ENCODE peak calls at places on chromosomes 16 and 17, in nine cellular contexts. F is COR-L47; T is Caco-2; S is lower leg skin; Q is activated CD4-positive, alpha-beta T cell treated with anti-CD3 and anti-CD28 coated beads for 48 hours; Z is Calu3; C is anterior cingulate cortex; I is DMS153; E is stimulated activated naive CD4-positive, alpha-beta T cell. W is an unnamed sample.

GRCh38 chr16:4328580-4329353 is 12.9 kb downstream of the GLIS2 start:
- DNase-seq in C (no peak), Q (no peak), E (no peak), T (no peak), Z (no peak), F (no peak), S (no peak), I (peak; percentile 13), W (no peak)

GRCh38 chr17:41734139-41734948 is at the start of gene HAP1:
- DNase-seq in T (peak; percentile 84), E (peak; percentile 13), C (peak; percentile 10), I (no peak), F (peak; percentile 11), Z (peak; percentile 66), S (no peak), Q (peak; percentile 29), W (no peak)

GRCh38 chr16:30724641-30725464 is 23.4 kb upstream of the PHKG2 start:
- DNase-seq in I (no peak), E (no peak), T (no peak), F (no peak), Z (no peak), S (no peak), C (no peak), Q (no peak), W (no peak)

GRCh38 chr16:77387810-77388209 is 47.0 kb downstream of the ADAMTS18 start:
- DNase-seq in Z (peak; percentile 22), S (no peak), F (no peak), I (peak; percentile 54), E (no peak), T (peak; percentile 39), Q (no peak), C (no peak), W (no peak)

GRCh38 chr17:17874478-17874877 is 37.7 kb upstream of the SREBF1 start:
- DNase-seq in T (no peak), E (no peak), Z (no peak), Q (no peak), C (no peak), I (no peak), S (no peak), F (no peak), W (no peak)

GRCh38 chr17:44083250-44083849 is 12.8 kb downstream of the G6PC3 start:
- DNase-seq in I (no peak), E (no peak), F (no peak), Z (peak; percentile 75), Q (no peak), C (no peak), T (peak; percentile 76), S (no peak), W (no peak)

GRCh38 chr16:19933740-19934139 is 49.1 kb upstream of the GPRC5B start:
- DNase-seq in E (no peak), S (no peak), T (no peak), Q (no peak), I (no peak), C (no peak), Z (no peak), F (no peak), W (peak; percentile 64)

GRCh38 chr17:40541873-40542561 is 23.3 kb downstream of the CCR7 start:
- DNase-seq in Q (peak; percentile 54), Z (no peak), F (peak; percentile 43), S (no peak), E (no peak), I (peak; percentile 32), T (no peak), C (no peak), W (no peak)

GRCh38 chr16:49756971-49757743 is 98.8 kb downstream of the ZNF423 start:
- DNase-seq in F (no peak), T (no peak), S (no peak), Q (no peak), E (no peak), Z (no peak), I (no peak), C (no peak), W (no peak)

GRCh38 chr16:82580293-82580900 is 46.4 kb upstream of the CDH13 start:
- DNase-seq in C (no peak), Z (peak; percentile 16), E (no peak), Q (no peak), T (peak; percentile 53), F (no peak), I (peak; percentile 36), S (no peak), W (no peak)

GRCh38 chr16:69712914-69713581 is 13.3 kb downstream of the NQO1 start:
- DNase-seq in S (no peak), I (no peak), T (no peak), Z (no peak), Q (no peak), E (no peak), C (no peak), F (no peak), W (no peak)

GRCh38 chr17:75063201-75063600 is 16.2 kb downstream of the KCTD2 start:
- DNase-seq in Q (no peak), S (no peak), I (no peak), E (no peak), F (no peak), Z (no peak), T (no peak), C (no peak), W (no peak)

GRCh38 chr17:50211249-50212120 is 10.1 kb upstream of the COL1A1 start:
- DNase-seq in E (no peak), T (no peak), I (no peak), Q (no peak), F (no peak), C (no peak), S (no peak), Z (no peak), W (no peak)

GRCh38 chr17:74981979-74982662 is 5.3 kb upstream of the CDR2L start:
- DNase-seq in F (peak; percentile 80), T (peak; percentile 93), I (peak; percentile 45), E (peak; percentile 71), Q (peak; percentile 81), Z (peak; percentile 87), S (no peak), C (peak; percentile 39), W (peak; percentile 88)

GRCh38 chr16:26857371-26857770 is 209.4 kb upstream of the C16orf82 start:
- DNase-seq in F (no peak), I (no peak), Q (no peak), S (no peak), Z (no peak), C (no peak), E (no peak), T (no peak), W (no peak)